ENCODE peak calls at places on chromosomes 13 and 19, in seven cellular contexts. Z is ovary, V is breast epithelium, Y is Peyer's patch, X is IMR-90, Q is heart left ventricle, O is lower leg skin. D is an unnamed sample.
A peak's percentile ranks its signal among the peaks of the same experiment; 100 is the strongest.

GRCh38 chr19:4295972-4296771 is 6.0 kb downstream of the TMIGD2 start:
- DNase-seq in Z (no peak), V (no peak), Y (no peak), X (no peak), Q (no peak), O (no peak), D (no peak)

GRCh38 chr13:47747901-47748300 is 253.2 kb downstream of the SUCLA2 start:
- DNase-seq in Z (no peak), V (no peak), Y (no peak), X (no peak), Q (no peak), O (no peak), D (no peak)

GRCh38 chr19:56155124-56155687 is 14.1 kb downstream of the ZNF444 start:
- DNase-seq in Z (no peak), V (no peak), Y (no peak), X (no peak), Q (no peak), O (no peak), D (no peak)

GRCh38 chr19:15869873-15870272 is 28.0 kb downstream of the CYP4F2 start:
- DNase-seq in Z (no peak), V (no peak), Y (no peak), X (no peak), Q (no peak), O (no peak), D (no peak)

GRCh38 chr19:17529239-17530158 is 18.1 kb downstream of the PGLS start:
- DNase-seq in Z (no peak), V (no peak), Y (no peak), X (no peak), Q (no peak), O (no peak), D (no peak)

GRCh38 chr13:30791354-30791921 is 56.1 kb downstream of the ALOX5AP start:
- DNase-seq in Z (no peak), V (no peak), Y (no peak), X (peak; percentile 43), Q (peak; percentile 82), O (no peak), D (no peak)

GRCh38 chr13:32170841-32171240 is 139.3 kb downstream of the FRY start:
- DNase-seq in Z (no peak), V (no peak), Y (no peak), X (no peak), Q (no peak), O (no peak), D (no peak)

GRCh38 chr13:60332682-60333081 is 64.3 kb upstream of the TDRD3 start:
- DNase-seq in Z (no peak), V (no peak), Y (no peak), X (no peak), Q (no peak), O (no peak), D (no peak)

GRCh38 chr19:5580116-5580515 is 12.4 kb upstream of the TINCR start:
- DNase-seq in Z (no peak), V (no peak), Y (no peak), X (no peak), Q (no peak), O (no peak), D (no peak)

GRCh38 chr19:50475736-50476223 is 527 bp upstream of the EMC10 start:
- DNase-seq in Z (no peak), V (no peak), Y (no peak), X (no peak), Q (no peak), O (no peak), D (no peak)

GRCh38 chr19:34712606-34713261 is 21.3 kb upstream of the ZNF181 start:
- DNase-seq in Z (peak; percentile 23), V (no peak), Y (no peak), X (peak; percentile 82), Q (peak; percentile 30), O (peak; percentile 71), D (peak; percentile 64)

GRCh38 chr13:73687087-73687486 is 447.1 kb downstream of the KLF12 start:
- DNase-seq in Z (no peak), V (no peak), Y (no peak), X (no peak), Q (no peak), O (no peak), D (no peak)

GRCh38 chr19:55598034-55598433 is 1.3 kb downstream of the FIZ1 start:
- DNase-seq in Z (no peak), V (no peak), Y (no peak), X (no peak), Q (no peak), O (no peak), D (no peak)

GRCh38 chr13:101433895-101434294 is 17.6 kb upstream of the NALCN start:
- DNase-seq in Z (no peak), V (no peak), Y (no peak), X (no peak), Q (no peak), O (no peak), D (no peak)

GRCh38 chr13:111955412-111955769 is 111.6 kb upstream of the SOX1 start:
- DNase-seq in Z (no peak), V (no peak), Y (peak; percentile 34), X (no peak), Q (no peak), O (no peak), D (no peak)

GRCh38 chr13:52597676-52598075 is 44.6 kb upstream of the HNRNPA1L2 start:
- DNase-seq in Z (no peak), V (no peak), Y (no peak), X (no peak), Q (no peak), O (no peak), D (no peak)

GRCh38 chr19:55210120-55210493 is 806 bp upstream of the PTPRH start:
- DNase-seq in Z (no peak), V (no peak), Y (no peak), X (peak; percentile 98), Q (no peak), O (no peak), D (peak; percentile 91)

GRCh38 chr13:79311456-79311855 is 94.6 kb downstream of the RBM26 start:
- DNase-seq in Z (no peak), V (no peak), Y (no peak), X (peak; percentile 69), Q (no peak), O (no peak), D (no peak)

GRCh38 chr13:46181799-46182490 is at the start of gene LCP1:
- DNase-seq in Z (no peak), V (no peak), Y (no peak), X (no peak), Q (no peak), O (peak; percentile 47), D (no peak)

GRCh38 chr13:40371531-40372125 is 294.8 kb downstream of the FOXO1 start:
- DNase-seq in Z (no peak), V (no peak), Y (no peak), X (no peak), Q (no peak), O (no peak), D (no peak)

GRCh38 chr19:49916839-49917733 is 11.9 kb upstream of the ATF5 start:
- DNase-seq in Z (no peak), V (no peak), Y (no peak), X (no peak), Q (no peak), O (no peak), D (no peak)

GRCh38 chr19:46896076-46896794 is 35.4 kb downstream of the ARHGAP35 start:
- DNase-seq in Z (no peak), V (no peak), Y (no peak), X (no peak), Q (no peak), O (no peak), D (no peak)

GRCh38 chr13:66994097-66994496 is 236.0 kb downstream of the PCDH9 start:
- DNase-seq in Z (no peak), V (peak; percentile 57), Y (peak; percentile 43), X (peak; percentile 52), Q (peak; percentile 76), O (no peak), D (peak; percentile 29)

DNA sequence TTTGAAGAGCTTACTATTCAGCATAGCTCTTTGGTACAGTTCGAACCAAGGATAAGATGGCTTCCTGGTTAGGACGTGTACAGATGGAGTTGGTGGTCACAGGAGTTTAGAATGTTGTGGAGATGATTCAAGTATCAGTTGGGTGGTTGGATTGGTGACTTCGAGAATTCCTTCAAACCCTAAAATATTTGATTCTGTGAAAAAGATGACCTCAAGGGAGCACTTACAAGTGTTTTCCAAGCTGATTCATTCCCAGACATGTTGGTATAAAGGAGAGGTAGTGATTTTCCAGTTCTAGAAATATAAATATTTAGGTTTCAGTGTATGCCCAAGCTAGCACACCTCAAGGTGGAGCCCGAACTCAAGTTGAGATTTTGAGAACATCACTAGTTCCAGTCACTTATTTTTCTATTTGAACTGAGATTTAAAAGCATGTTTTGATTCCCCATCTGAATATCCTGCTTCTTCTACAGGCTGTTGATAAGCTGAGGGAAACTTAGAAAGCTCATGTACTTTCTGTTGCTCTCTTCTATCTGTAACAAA is 306.1 kb downstream of the DCT start:
- DNase-seq in Z (no peak), V (no peak), Y (no peak), X (peak; percentile 86), Q (no peak), O (no peak), D (no peak)
- TF ChIP-seq POLR2A in Z (no peak), V (no peak), Y (no peak), X (no peak), Q (no peak), O (no peak), D (no peak)

GRCh38 chr19:39846176-39846677 is at the start of gene FBL:
- DNase-seq in Z (peak; percentile 98), V (peak; percentile 96), Y (peak; percentile 98), X (peak; percentile 85), Q (peak; percentile 98), O (peak; percentile 93), D (peak; percentile 99)
- TF ChIP-seq POLR2A in Z (peak; percentile 73), V (peak; percentile 38), Y (peak; percentile 36), X (peak; percentile 59), Q (peak; percentile 92), O (no peak), D (peak; percentile 87)

GRCh38 chr19:47899335-47899734 is 13.2 kb upstream of the SULT2A1 start:
- DNase-seq in Z (no peak), V (no peak), Y (no peak), X (no peak), Q (no peak), O (no peak), D (no peak)
- TF ChIP-seq POLR2A in Z (no peak), V (no peak), Y (no peak), X (no peak), Q (no peak), O (no peak), D (no peak)

GRCh38 chr19:10680545-10681135 is 20.6 kb upstream of the QTRT1 start:
- DNase-seq in Z (no peak), V (no peak), Y (no peak), X (no peak), Q (no peak), O (no peak), D (no peak)
- TF ChIP-seq POLR2A in Z (no peak), V (no peak), Y (no peak), X (no peak), Q (no peak), O (no peak), D (no peak)

DNA sequence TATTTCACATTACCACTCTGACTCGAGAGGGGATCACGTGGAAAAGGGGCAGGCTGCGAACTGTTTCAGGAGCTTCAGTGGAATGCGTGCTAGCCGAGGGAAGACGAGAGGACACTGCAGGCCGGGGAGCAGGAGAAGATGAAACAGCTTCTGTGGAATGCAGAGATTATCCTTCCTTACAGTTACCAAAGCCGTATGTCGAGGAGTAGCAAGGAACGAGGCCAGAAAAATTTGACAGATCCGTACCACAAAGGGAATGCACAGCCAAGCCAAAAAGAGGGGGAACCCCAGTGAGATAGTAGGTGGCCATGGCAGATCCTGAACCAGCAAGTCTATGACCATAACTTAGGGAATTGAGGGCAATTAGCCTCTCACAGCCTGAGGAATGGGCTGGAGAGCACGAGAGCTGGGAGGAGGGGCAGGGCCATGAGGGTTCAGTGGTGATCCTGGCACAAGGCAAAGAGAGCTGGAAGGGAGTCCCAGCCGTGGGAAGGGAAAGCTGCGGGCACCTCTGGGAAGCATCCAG is 5.3 kb downstream of the COL4A1 start:
- DNase-seq in Z (peak; percentile 26), V (no peak), Y (no peak), X (peak; percentile 90), Q (peak; percentile 19), O (no peak), D (no peak)
- TF ChIP-seq POLR2A in Z (no peak), V (no peak), Y (no peak), X (no peak), Q (no peak), O (no peak), D (no peak)